ENCODE peak calls at places on chromosomes 7 and 10, in four cellular contexts. One of them, this sample, is unnamed.

GRCh38 chr10:110168601-110169481 is 38.6 kb upstream of the MXI1 start:
- DNase-seq in psoas muscle: no peak
- DNase-seq in WERI-Rb-1: no peak
- DNase-seq in brain microvascular endothelial cell: no peak
- DNase-seq in this sample: no peak

GRCh38 chr7:134101716-134102115 is 25.4 kb upstream of the LRGUK start:
- DNase-seq in psoas muscle: no peak
- DNase-seq in WERI-Rb-1: no peak
- DNase-seq in brain microvascular endothelial cell: no peak
- DNase-seq in this sample: no peak

GRCh38 chr7:47839381-47839780 is 108.9 kb downstream of the PKD1L1 start:
- DNase-seq in psoas muscle: no peak
- DNase-seq in WERI-Rb-1: no peak
- DNase-seq in brain microvascular endothelial cell: no peak
- DNase-seq in this sample: no peak

GRCh38 chr7:101094791-101095375 is 9.6 kb downstream of the TRIM56 start:
- DNase-seq in psoas muscle: peak; percentile 68
- DNase-seq in WERI-Rb-1: no peak
- DNase-seq in brain microvascular endothelial cell: peak; percentile 68
- DNase-seq in this sample: peak; percentile 55

GRCh38 chr10:62386401-62387320 is 12.5 kb downstream of the ZNF365 start:
- DNase-seq in psoas muscle: no peak
- DNase-seq in WERI-Rb-1: no peak
- DNase-seq in brain microvascular endothelial cell: no peak
- DNase-seq in this sample: no peak

GRCh38 chr10:116255931-116256748 is 16.9 kb downstream of the GFRA1 start:
- DNase-seq in psoas muscle: no peak
- DNase-seq in WERI-Rb-1: no peak
- DNase-seq in brain microvascular endothelial cell: no peak
- DNase-seq in this sample: no peak

GRCh38 chr7:107505997-107506682 is 36.3 kb downstream of the GPR22 start:
- DNase-seq in psoas muscle: no peak
- DNase-seq in WERI-Rb-1: no peak
- DNase-seq in brain microvascular endothelial cell: no peak
- DNase-seq in this sample: no peak

GRCh38 chr7:130758429-130759056 is 24.5 kb upstream of the KLF14 start:
- DNase-seq in psoas muscle: no peak
- DNase-seq in WERI-Rb-1: no peak
- DNase-seq in brain microvascular endothelial cell: no peak
- DNase-seq in this sample: no peak

GRCh38 chr10:70418229-70418628 is 14.3 kb downstream of the EIF4EBP2 start:
- DNase-seq in psoas muscle: no peak
- DNase-seq in WERI-Rb-1: no peak
- DNase-seq in brain microvascular endothelial cell: peak; percentile 80
- DNase-seq in this sample: no peak

GRCh38 chr10:69875856-69876255 is 74.2 kb downstream of the COL13A1 start:
- DNase-seq in psoas muscle: peak; percentile 10
- DNase-seq in WERI-Rb-1: no peak
- DNase-seq in brain microvascular endothelial cell: no peak
- DNase-seq in this sample: no peak

GRCh38 chr10:79413196-79413595 is 32.2 kb downstream of the ZCCHC24 start:
- DNase-seq in psoas muscle: peak; percentile 73
- DNase-seq in WERI-Rb-1: peak; percentile 61
- DNase-seq in brain microvascular endothelial cell: peak; percentile 33
- DNase-seq in this sample: no peak

GRCh38 chr10:122966879-122967278 is 12.9 kb upstream of the C10orf88 start:
- DNase-seq in psoas muscle: no peak
- DNase-seq in WERI-Rb-1: no peak
- DNase-seq in brain microvascular endothelial cell: no peak
- DNase-seq in this sample: no peak

GRCh38 chr10:125160856-125161569 is 650 bp upstream of the CTBP2 start:
- DNase-seq in psoas muscle: peak; percentile 89
- DNase-seq in WERI-Rb-1: peak; percentile 96
- DNase-seq in brain microvascular endothelial cell: peak; percentile 85
- DNase-seq in this sample: peak; percentile 82
- TF ChIP-seq CTCF in psoas muscle: no peak
- TF ChIP-seq CTCF in WERI-Rb-1: no peak
- TF ChIP-seq CTCF in brain microvascular endothelial cell: peak; percentile 54
- TF ChIP-seq CTCF in this sample: no peak

GRCh38 chr10:91493313-91493712 is 83.2 kb downstream of the HECTD2 start:
- DNase-seq in psoas muscle: no peak
- DNase-seq in WERI-Rb-1: no peak
- DNase-seq in brain microvascular endothelial cell: no peak
- DNase-seq in this sample: no peak
- TF ChIP-seq CTCF in psoas muscle: peak; percentile 58
- TF ChIP-seq CTCF in WERI-Rb-1: no peak
- TF ChIP-seq CTCF in brain microvascular endothelial cell: no peak
- TF ChIP-seq CTCF in this sample: peak; percentile 18

GRCh38 chr10:43338117-43338516 is 33.3 kb upstream of the FXYD4 start:
- DNase-seq in psoas muscle: no peak
- DNase-seq in WERI-Rb-1: no peak
- DNase-seq in brain microvascular endothelial cell: no peak
- DNase-seq in this sample: no peak
- TF ChIP-seq CTCF in psoas muscle: no peak
- TF ChIP-seq CTCF in WERI-Rb-1: peak; percentile 18
- TF ChIP-seq CTCF in brain microvascular endothelial cell: peak; percentile 15
- TF ChIP-seq CTCF in this sample: no peak

GRCh38 chr10:73096041-73096451 is 620 bp downstream of the P4HA1 start:
- DNase-seq in psoas muscle: peak; percentile 83
- DNase-seq in WERI-Rb-1: peak; percentile 53
- DNase-seq in brain microvascular endothelial cell: peak; percentile 58
- DNase-seq in this sample: peak; percentile 67

GRCh38 chr10:73095479-73096021 is 1.1 kb downstream of the P4HA1 start:
- DNase-seq in psoas muscle: no peak
- DNase-seq in WERI-Rb-1: peak; percentile 19
- DNase-seq in brain microvascular endothelial cell: peak; percentile 84
- DNase-seq in this sample: peak; percentile 62

GRCh38 chr10:73097305-73097670 is 622 bp upstream of the P4HA1 start:
- DNase-seq in psoas muscle: no peak
- DNase-seq in WERI-Rb-1: no peak
- DNase-seq in brain microvascular endothelial cell: no peak
- DNase-seq in this sample: no peak

GRCh38 chr10:73094986-73095478 is 1.6 kb downstream of the P4HA1 start:
- DNase-seq in psoas muscle: no peak
- DNase-seq in WERI-Rb-1: no peak
- DNase-seq in brain microvascular endothelial cell: no peak
- DNase-seq in this sample: no peak

GRCh38 chr10:73096452-73097304 is at the start of gene P4HA1:
- DNase-seq in psoas muscle: peak; percentile 100
- DNase-seq in WERI-Rb-1: peak; percentile 99
- DNase-seq in brain microvascular endothelial cell: peak; percentile 97
- DNase-seq in this sample: peak; percentile 98
- TF ChIP-seq CTCF in psoas muscle: peak; percentile 59
- TF ChIP-seq CTCF in WERI-Rb-1: peak; percentile 83
- TF ChIP-seq CTCF in brain microvascular endothelial cell: peak; percentile 81
- TF ChIP-seq CTCF in this sample: peak; percentile 57